ENCODE peak calls at places on chromosomes 1 and 21, in seven cellular contexts. F is activated CD4-positive, alpha-beta T cell treated with anti-CD3 and anti-CD28 coated beads, Interleukin-2, amount 50 U/mL, for 24 hours; E is heart left ventricle; M is amygdala; V is GM12865; K is OCI-LY7; G is activated CD8-positive, alpha-beta T cell treated with anti-CD3 and anti-CD28 coated beads, Interleukin-2, amount 10 ng/mL, durations not matched to agents 7 days and 5 days. Y is an unnamed sample.

GRCh38 chr1:29382851-29383588 is 146.7 kb downstream of the PTPRU start:
- DNase-seq in K (no peak), E (no peak), F (no peak), M (no peak), G (no peak), V (no peak), Y (no peak)

GRCh38 chr1:29254346-29254745 is 18.0 kb downstream of the PTPRU start:
- DNase-seq in G (no peak), V (no peak), M (no peak), K (no peak), E (no peak), F (no peak), Y (peak; percentile 37)

GRCh38 chr1:2394761-2395160 is 3.1 kb downstream of the RER1 start:
- DNase-seq in F (no peak), M (no peak), E (no peak), K (no peak), V (no peak), G (no peak), Y (no peak)

GRCh38 chr1:27529638-27530018 is 39.7 kb upstream of the WASF2 start:
- DNase-seq in K (no peak), G (no peak), E (no peak), M (no peak), V (no peak), F (no peak), Y (no peak)

GRCh38 chr1:97073169-97073568 is 351.6 kb downstream of the PTBP2 start:
- DNase-seq in G (no peak), M (no peak), K (no peak), E (no peak), F (no peak), V (no peak), Y (no peak)

GRCh38 chr1:168112673-168113305 is 23.9 kb downstream of the GPR161 start:
- DNase-seq in V (peak; percentile 68), K (no peak), G (no peak), F (peak; percentile 15), M (no peak), E (no peak), Y (peak; percentile 72)

GRCh38 chr1:224175615-224176014 is 7.4 kb upstream of the DEGS1 start:
- DNase-seq in G (no peak), M (no peak), F (no peak), V (no peak), E (peak; percentile 34), K (no peak), Y (no peak)

GRCh38 chr1:3349161-3349967 is 105.1 kb upstream of the ARHGEF16 start:
- DNase-seq in E (peak; percentile 89), K (no peak), V (no peak), M (no peak), F (no peak), G (no peak), Y (peak; percentile 7)

GRCh38 chr21:33023574-33024277 is 2.0 kb upstream of the OLIG2 start:
- DNase-seq in V (no peak), G (no peak), E (no peak), M (no peak), K (no peak), F (no peak), Y (no peak)

GRCh38 chr1:185636848-185637247 is 97.3 kb upstream of the HMCN1 start:
- DNase-seq in V (peak; percentile 93), G (peak; percentile 75), K (no peak), E (no peak), F (no peak), M (no peak), Y (no peak)

GRCh38 chr1:56297948-56298347 is 281.4 kb downstream of the PLPP3 start:
- DNase-seq in M (no peak), F (no peak), G (no peak), V (no peak), K (no peak), E (no peak), Y (no peak)

GRCh38 chr1:9388628-9389184 is 96.0 kb downstream of the SPSB1 start:
- DNase-seq in E (no peak), V (no peak), M (no peak), F (no peak), K (no peak), G (no peak), Y (peak; percentile 43)

GRCh38 chr1:178538192-178538916 is 25.4 kb downstream of the TEX35 start:
- DNase-seq in V (no peak), F (no peak), M (no peak), E (no peak), K (no peak), G (no peak), Y (peak; percentile 91)

GRCh38 chr1:193703655-193704054 is 517.2 kb upstream of the B3GALT2 start:
- DNase-seq in K (no peak), M (no peak), G (no peak), F (no peak), V (no peak), E (no peak), Y (peak; percentile 47)

Y was measured in amniotic epithelial cell.